ENCODE peak calls at places on chromosomes 3 and 15, in four cellular contexts. One of them, this sample, is unnamed.

GRCh38 chr3:195194559-195195161 is 76.3 kb downstream of the XXYLT1 start:
- DNase-seq in GM12878: no peak
- DNase-seq in HepG2: no peak
- DNase-seq in K562: no peak
- DNase-seq in this sample: no peak

GRCh38 chr3:41328916-41329315 is 129.6 kb downstream of the CTNNB1 start:
- DNase-seq in GM12878: no peak
- DNase-seq in HepG2: no peak
- DNase-seq in K562: no peak
- DNase-seq in this sample: no peak

GRCh38 chr3:7917443-7918151 is 584.0 kb upstream of the LMCD1 start:
- DNase-seq in GM12878: no peak
- DNase-seq in HepG2: no peak
- DNase-seq in K562: no peak
- DNase-seq in this sample: no peak

GRCh38 chr3:41143421-41144031 is 55.8 kb upstream of the CTNNB1 start:
- DNase-seq in GM12878: no peak
- DNase-seq in HepG2: no peak
- DNase-seq in K562: no peak
- DNase-seq in this sample: no peak

GRCh38 chr3:195041871-195042740 is 228.9 kb downstream of the XXYLT1 start:
- DNase-seq in GM12878: no peak
- DNase-seq in HepG2: no peak
- DNase-seq in K562: no peak
- DNase-seq in this sample: no peak

GRCh38 chr3:1118074-1118473 is 25.2 kb downstream of the CNTN6 start:
- DNase-seq in GM12878: no peak
- DNase-seq in HepG2: no peak
- DNase-seq in K562: no peak
- DNase-seq in this sample: no peak

GRCh38 chr15:39828374-39828931 is 45.8 kb upstream of the FSIP1 start:
- DNase-seq in GM12878: no peak
- DNase-seq in HepG2: no peak
- DNase-seq in K562: no peak
- DNase-seq in this sample: no peak

GRCh38 chr3:119637679-119638525 is 22.5 kb downstream of the POPDC2 start:
- DNase-seq in GM12878: peak
- DNase-seq in HepG2: no peak
- DNase-seq in K562: no peak
- DNase-seq in this sample: peak

GRCh38 chr3:188202358-188203138 is 48.6 kb downstream of the LPP start:
- DNase-seq in GM12878: no peak
- DNase-seq in HepG2: peak
- DNase-seq in K562: peak
- DNase-seq in this sample: peak

GRCh38 chr15:23002920-23003319 is 22.8 kb upstream of the CYFIP1 start:
- DNase-seq in GM12878: no peak
- DNase-seq in HepG2: no peak
- DNase-seq in K562: no peak
- DNase-seq in this sample: no peak

GRCh38 chr15:64067564-64068030 is 21.3 kb upstream of the DAPK2 start:
- DNase-seq in GM12878: peak
- DNase-seq in HepG2: peak
- DNase-seq in K562: peak
- DNase-seq in this sample: peak

GRCh38 chr3:102006812-102007485 is 157.6 kb downstream of the NFKBIZ start:
- DNase-seq in GM12878: no peak
- DNase-seq in HepG2: no peak
- DNase-seq in K562: no peak
- DNase-seq in this sample: peak

GRCh38 chr15:89089316-89090230 is 1.3 kb downstream of the ABHD2 start:
- DNase-seq in GM12878: no peak
- DNase-seq in HepG2: no peak
- DNase-seq in K562: no peak
- DNase-seq in this sample: no peak

GRCh38 chr3:13123765-13124164 is 50.5 kb upstream of the IQSEC1 start:
- DNase-seq in GM12878: no peak
- DNase-seq in HepG2: no peak
- DNase-seq in K562: no peak
- DNase-seq in this sample: no peak

GRCh38 chr3:169512991-169513390 is 150.5 kb downstream of the MECOM start:
- DNase-seq in GM12878: no peak
- DNase-seq in HepG2: no peak
- DNase-seq in K562: no peak
- DNase-seq in this sample: no peak

GRCh38 chr3:27507515-27508266 is 23.5 kb upstream of the SLC4A7 start:
- DNase-seq in GM12878: no peak
- DNase-seq in HepG2: no peak
- DNase-seq in K562: no peak
- DNase-seq in this sample: no peak

GRCh38 chr3:151837057-151837456 is 23.1 kb downstream of the AADAC start:
- DNase-seq in GM12878: no peak
- DNase-seq in HepG2: no peak
- DNase-seq in K562: peak
- DNase-seq in this sample: peak

GRCh38 chr15:56817266-56817665 is 84.0 kb upstream of the ZNF280D start:
- DNase-seq in GM12878: no peak
- DNase-seq in HepG2: no peak
- DNase-seq in K562: no peak
- DNase-seq in this sample: peak

GRCh38 chr3:108662141-108662738 is 72.7 kb downstream of the DZIP3 start:
- DNase-seq in GM12878: peak
- DNase-seq in HepG2: peak
- DNase-seq in K562: peak
- DNase-seq in this sample: peak

GRCh38 chr15:61720197-61720596 is 340.1 kb downstream of the VPS13C start:
- DNase-seq in GM12878: no peak
- DNase-seq in HepG2: no peak
- DNase-seq in K562: no peak
- DNase-seq in this sample: no peak

GRCh38 chr15:63920504-63921178 is 86.9 kb upstream of the HERC1 start:
- DNase-seq in GM12878: no peak
- DNase-seq in HepG2: no peak
- DNase-seq in K562: no peak
- DNase-seq in this sample: no peak

GRCh38 chr3:184175506-184175905 is 851 bp downstream of the AP2M1 start:
- DNase-seq in GM12878: no peak
- DNase-seq in HepG2: no peak
- DNase-seq in K562: no peak
- DNase-seq in this sample: no peak

GRCh38 chr3:46979958-46980497 is 562 bp downstream of the NBEAL2 start:
- DNase-seq in GM12878: no peak
- DNase-seq in HepG2: no peak
- DNase-seq in K562: no peak
- DNase-seq in this sample: no peak

GRCh38 chr3:115081444-115081843 is 65.6 kb downstream of the ZBTB20 start:
- DNase-seq in GM12878: no peak
- DNase-seq in HepG2: no peak
- DNase-seq in K562: no peak
- DNase-seq in this sample: no peak

GRCh38 chr15:66027268-66027806 is 158.0 kb downstream of the RAB11A start:
- DNase-seq in GM12878: no peak
- DNase-seq in HepG2: no peak
- DNase-seq in K562: no peak
- DNase-seq in this sample: peak
- TF ChIP-seq CHD4 in GM12878: no peak
- TF ChIP-seq CHD4 in HepG2: no peak
- TF ChIP-seq CHD4 in K562: no peak
- TF ChIP-seq CHD4 in this sample: no peak

GRCh38 chr3:76063811-76064210 is 278.5 kb upstream of the ZNF717 start:
- DNase-seq in GM12878: no peak
- DNase-seq in HepG2: no peak
- DNase-seq in K562: no peak
- DNase-seq in this sample: no peak

GRCh38 chr3:76063019-76063418 is 277.7 kb upstream of the ZNF717 start:
- DNase-seq in GM12878: no peak
- DNase-seq in HepG2: no peak
- DNase-seq in K562: no peak
- DNase-seq in this sample: no peak

GRCh38 chr3:76061654-76062053 is 276.3 kb upstream of the ZNF717 start:
- DNase-seq in GM12878: no peak
- DNase-seq in HepG2: no peak
- DNase-seq in K562: no peak
- DNase-seq in this sample: no peak

DNA sequence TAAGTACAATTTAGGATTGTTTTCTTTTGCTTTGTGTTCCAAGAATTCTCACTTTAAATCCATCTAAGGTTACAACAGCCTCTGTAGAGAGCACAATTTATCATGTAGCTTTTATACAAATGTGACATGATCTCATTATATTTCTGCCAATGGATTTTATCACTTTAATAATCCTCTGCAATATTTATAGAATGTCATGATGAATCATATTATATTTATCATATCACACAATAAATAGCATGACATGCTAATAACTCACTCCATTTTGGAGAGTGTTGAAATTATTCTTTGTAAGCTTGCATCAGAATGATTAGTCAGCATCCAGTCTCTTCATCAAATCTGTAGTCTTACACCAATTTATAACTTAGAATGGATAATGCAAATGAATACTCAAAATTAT is 280.6 kb upstream of the ZNF717 start:
- DNase-seq in GM12878: no peak
- DNase-seq in HepG2: no peak
- DNase-seq in K562: no peak
- DNase-seq in this sample: no peak
- TF ChIP-seq CHD4 in GM12878: no peak
- TF ChIP-seq CHD4 in HepG2: no peak
- TF ChIP-seq CHD4 in K562: no peak
- TF ChIP-seq CHD4 in this sample: no peak

DNA sequence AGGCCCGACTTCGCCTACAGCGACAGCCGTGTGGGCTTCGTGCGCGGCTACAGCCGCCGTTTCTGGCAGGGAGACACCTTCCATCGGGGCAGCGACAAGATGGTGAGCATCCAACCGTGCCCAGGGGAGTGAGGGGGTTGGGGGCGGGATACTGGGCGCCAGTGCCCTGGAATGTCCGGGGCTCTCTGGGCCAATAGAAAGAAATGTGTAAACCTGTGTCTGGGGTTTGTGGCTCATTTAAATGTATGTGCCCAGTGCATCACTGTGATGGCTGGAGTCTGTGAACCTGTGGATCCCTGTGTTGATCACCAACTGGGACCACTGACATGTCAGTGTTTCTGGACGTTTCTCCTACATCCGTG is 423 bp downstream of the CHAC1 start:
- DNase-seq in GM12878: no peak
- DNase-seq in HepG2: no peak
- DNase-seq in K562: no peak
- DNase-seq in this sample: no peak
- TF ChIP-seq CHD4 in GM12878: no peak
- TF ChIP-seq CHD4 in HepG2: no peak
- TF ChIP-seq CHD4 in K562: no peak
- TF ChIP-seq CHD4 in this sample: no peak

GRCh38 chr3:172159376-172159775 is 120.0 kb downstream of the FNDC3B start:
- DNase-seq in GM12878: no peak
- DNase-seq in HepG2: no peak
- DNase-seq in K562: no peak
- DNase-seq in this sample: no peak

GRCh38 chr3:172163320-172163719 is 123.9 kb downstream of the FNDC3B start:
- DNase-seq in GM12878: no peak
- DNase-seq in HepG2: no peak
- DNase-seq in K562: no peak
- DNase-seq in this sample: no peak

GRCh38 chr3:172159962-172160538 is 120.7 kb downstream of the FNDC3B start:
- DNase-seq in GM12878: no peak
- DNase-seq in HepG2: no peak
- DNase-seq in K562: no peak
- DNase-seq in this sample: no peak

GRCh38 chr3:172161959-172162358 is 122.6 kb downstream of the FNDC3B start:
- DNase-seq in GM12878: no peak
- DNase-seq in HepG2: no peak
- DNase-seq in K562: no peak
- DNase-seq in this sample: no peak

DNA sequence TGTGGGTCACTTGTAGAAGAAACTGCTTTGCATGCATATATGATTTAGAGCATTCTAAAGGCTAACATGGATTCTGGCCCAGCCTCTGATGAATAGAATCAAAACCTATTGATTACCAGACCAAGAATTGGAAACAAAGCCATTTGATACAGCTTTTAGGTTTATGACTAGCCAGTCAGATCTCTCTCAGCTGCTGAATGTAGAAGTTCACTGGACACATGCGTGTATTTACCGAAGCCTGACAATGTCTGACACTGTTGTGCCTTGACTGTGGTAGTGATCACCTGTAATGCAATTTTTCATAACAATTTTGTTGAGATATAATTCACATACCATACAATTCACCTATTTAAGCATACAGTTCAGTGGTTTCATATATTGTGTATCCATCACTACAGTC is 122.0 kb downstream of the FNDC3B start:
- DNase-seq in GM12878: no peak
- DNase-seq in HepG2: no peak
- DNase-seq in K562: no peak
- DNase-seq in this sample: no peak
- TF ChIP-seq CHD4 in GM12878: no peak
- TF ChIP-seq CHD4 in HepG2: no peak
- TF ChIP-seq CHD4 in K562: no peak
- TF ChIP-seq CHD4 in this sample: no peak

DNA sequence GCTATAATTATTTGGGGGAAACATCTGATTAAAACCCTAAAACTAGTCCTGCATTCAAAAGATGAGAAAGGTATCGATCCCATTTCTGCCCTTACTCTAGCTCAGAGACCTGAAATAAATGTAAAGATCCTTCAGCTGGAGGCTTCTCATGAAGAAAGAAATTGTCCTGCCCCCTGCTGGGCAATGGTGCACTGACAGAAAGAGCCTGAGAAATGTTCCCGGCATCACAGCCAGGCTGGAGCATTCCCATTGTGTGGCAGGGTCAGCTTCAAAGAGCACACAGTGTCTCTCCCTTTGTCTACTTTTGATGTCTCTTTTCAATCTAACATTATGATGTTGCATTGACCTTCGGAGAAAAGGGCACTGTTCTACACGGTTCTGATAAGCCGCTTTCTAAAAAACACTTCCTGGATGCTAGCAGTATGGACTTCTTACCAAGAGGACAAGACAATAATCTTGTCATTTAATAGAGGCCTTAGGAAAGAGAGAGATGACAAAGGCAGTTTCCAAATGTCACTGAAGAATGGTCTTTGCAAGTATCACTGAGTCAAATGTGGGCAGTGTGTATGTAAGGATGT is 287.5 kb downstream of the MAGI1 start:
- DNase-seq in GM12878: no peak
- DNase-seq in HepG2: peak
- DNase-seq in K562: peak
- DNase-seq in this sample: peak
- TF ChIP-seq CHD4 in GM12878: no peak
- TF ChIP-seq CHD4 in HepG2: no peak
- TF ChIP-seq CHD4 in K562: no peak
- TF ChIP-seq CHD4 in this sample: no peak

This sample was measured in A549.